ENCODE peak calls at places on chromosomes 13 and 19, in eight cellular contexts. W, H, A, O, Q, X, D and Z are unnamed samples.
A peak's percentile ranks its signal among the peaks of the same experiment; 100 is the strongest.

GRCh38 chr19:49589391-49589790 is 1.6 kb upstream of the PRR12 start:
- DNase-seq in W (no peak), H (no peak), A (no peak), O (no peak), Q (no peak), X (peak; percentile 9), D (no peak), Z (no peak)

GRCh38 chr13:28489536-28489935 is 5.4 kb downstream of the FLT1 start:
- DNase-seq in W (peak; percentile 45), H (no peak), A (no peak), O (no peak), Q (no peak), X (no peak), D (peak; percentile 55), Z (peak; percentile 54)

GRCh38 chr13:77521194-77521593 is 14.3 kb upstream of the SCEL start:
- DNase-seq in W (no peak), H (no peak), A (peak; percentile 42), O (no peak), Q (no peak), X (peak; percentile 43), D (peak; percentile 51), Z (no peak)

GRCh38 chr13:110138009-110138699 is 168.8 kb downstream of the COL4A1 start:
- DNase-seq in W (peak; percentile 79), H (no peak), A (peak; percentile 83), O (peak; percentile 88), Q (peak; percentile 40), X (peak; percentile 82), D (peak; percentile 74), Z (peak; percentile 71)

GRCh38 chr19:16066611-16067104 is 9.6 kb upstream of the TPM4 start:
- DNase-seq in W (peak; percentile 76), H (peak; percentile 45), A (no peak), O (no peak), Q (no peak), X (peak; percentile 62), D (peak; percentile 86), Z (peak; percentile 80)

GRCh38 chr19:21092107-21092506 is 10.1 kb downstream of the ZNF714 start:
- DNase-seq in W (peak; percentile 14), H (no peak), A (peak; percentile 12), O (no peak), Q (no peak), X (no peak), D (no peak), Z (peak; percentile 54)

GRCh38 chr19:7145494-7145893 is 76.0 kb downstream of the ZNF557 start:
- DNase-seq in W (no peak), H (no peak), A (no peak), O (no peak), Q (no peak), X (no peak), D (no peak), Z (no peak)

GRCh38 chr13:47831265-47831664 is 169.8 kb downstream of the SUCLA2 start:
- DNase-seq in W (peak; percentile 23), H (no peak), A (no peak), O (no peak), Q (no peak), X (peak; percentile 37), D (no peak), Z (peak; percentile 61)

GRCh38 chr13:106276876-106277275 is 258.6 kb downstream of the EFNB2 start:
- DNase-seq in W (peak; percentile 32), H (no peak), A (peak; percentile 58), O (no peak), Q (no peak), X (peak; percentile 72), D (no peak), Z (no peak)

GRCh38 chr13:50626031-50626643 is 217.4 kb downstream of the DLEU7 start:
- DNase-seq in W (no peak), H (no peak), A (peak; percentile 61), O (no peak), Q (no peak), X (peak; percentile 51), D (no peak), Z (peak; percentile 90)

GRCh38 chr13:33263484-33263883 is 22.1 kb downstream of the STARD13 start:
- DNase-seq in W (no peak), H (no peak), A (no peak), O (no peak), Q (no peak), X (no peak), D (no peak), Z (no peak)

GRCh38 chr13:23558675-23559536 is 11.3 kb upstream of the TNFRSF19 start:
- DNase-seq in W (peak; percentile 92), H (no peak), A (peak; percentile 92), O (no peak), Q (peak; percentile 60), X (peak; percentile 97), D (peak; percentile 69), Z (peak; percentile 98)

GRCh38 chr13:113956571-113956970 is 17.3 kb downstream of the C13orf46 start:
- DNase-seq in W (no peak), H (no peak), A (no peak), O (no peak), Q (no peak), X (no peak), D (no peak), Z (no peak)

GRCh38 chr13:102452831-102453230 is 51.0 kb upstream of the FGF14 start:
- DNase-seq in W (peak; percentile 16), H (no peak), A (no peak), O (no peak), Q (no peak), X (peak; percentile 9), D (no peak), Z (no peak)

DNA sequence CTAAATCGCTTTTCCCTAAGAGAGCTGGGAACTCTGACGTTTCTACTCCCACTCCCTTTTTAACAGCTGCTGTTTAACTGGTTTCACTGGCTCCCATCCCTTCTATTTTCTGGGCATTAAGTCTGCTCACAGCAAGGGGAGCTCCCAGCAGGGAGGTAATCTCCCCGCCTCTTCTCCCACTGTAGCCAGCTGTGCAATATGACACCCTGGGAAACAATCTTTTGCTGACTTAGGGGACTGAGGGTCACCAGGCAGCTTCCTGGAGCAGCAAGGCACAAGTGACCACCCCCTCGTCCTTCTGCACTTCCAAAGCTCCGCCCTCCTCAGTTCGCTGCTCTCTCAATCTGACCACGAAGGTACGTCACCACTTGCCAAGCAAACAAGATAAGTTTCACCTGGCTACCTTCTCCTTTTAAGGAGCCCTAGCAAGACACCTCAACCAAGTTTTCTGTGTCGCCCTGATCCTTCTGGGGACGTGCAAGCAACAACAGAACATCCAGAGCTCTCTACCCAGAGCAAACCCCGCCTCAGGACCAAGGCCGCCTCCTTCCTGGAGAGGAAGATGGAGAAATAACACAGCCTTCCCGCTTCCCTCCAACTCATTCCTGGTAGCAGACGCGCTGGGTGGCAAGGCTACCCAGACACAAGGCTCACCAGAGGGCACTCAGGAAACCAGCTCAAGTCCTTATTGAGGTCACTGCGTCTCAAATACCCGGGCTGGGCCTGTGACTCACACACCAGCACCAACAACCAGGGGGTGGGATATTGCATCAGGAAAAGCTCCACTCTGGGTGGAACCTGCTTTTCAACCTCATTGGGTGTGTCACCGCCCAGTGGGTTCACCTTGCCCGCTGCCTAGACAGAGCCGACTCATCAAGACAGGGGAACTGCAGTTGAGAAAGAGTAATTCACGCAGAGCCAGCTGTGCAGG is 92.4 kb downstream of the STK24 start:
- DNase-seq in W (peak; percentile 95), H (peak; percentile 31), A (peak; percentile 97), O (peak; percentile 93), Q (peak; percentile 89), X (peak; percentile 99), D (peak; percentile 96), Z (peak; percentile 91)
- TF ChIP-seq CTCF in W (no peak), H (peak; percentile 10), A (no peak), O (no peak), Q (no peak), X (peak; percentile 32), D (no peak), Z (no peak)

GRCh38 chr19:40423227-40423566 is 2.6 kb downstream of the SERTAD1 start:
- DNase-seq in W (no peak), H (no peak), A (no peak), O (no peak), Q (no peak), X (no peak), D (no peak), Z (no peak)

GRCh38 chr19:40422428-40423226 is 3.2 kb downstream of the SERTAD1 start:
- DNase-seq in W (no peak), H (no peak), A (no peak), O (no peak), Q (no peak), X (no peak), D (no peak), Z (no peak)

GRCh38 chr19:40424637-40425449 is 949 bp downstream of the SERTAD1 start:
- DNase-seq in W (peak; percentile 13), H (no peak), A (peak; percentile 24), O (peak; percentile 81), Q (no peak), X (no peak), D (peak; percentile 32), Z (peak; percentile 42)

GRCh38 chr19:40425450-40426287 is at the start of gene SERTAD1:
- DNase-seq in W (peak; percentile 99), H (peak; percentile 100), A (peak; percentile 100), O (peak; percentile 100), Q (peak; percentile 100), X (peak; percentile 99), D (peak; percentile 99), Z (peak; percentile 99)

GRCh38 chr19:40423938-40424337 is 1.9 kb downstream of the SERTAD1 start:
- DNase-seq in W (no peak), H (no peak), A (no peak), O (no peak), Q (no peak), X (no peak), D (no peak), Z (no peak)
- H3K4me3 ChIP-seq in W (peak overlapping the region; percentile 8), H (no peak overlapping the region), A (peak overlapping the region; percentile 71), O (peak overlapping the region; percentile 96), Q (no peak overlapping the region), X (peak overlapping the region; percentile 83), D (peak overlapping the region; percentile 4), Z (peak overlapping the region; percentile 94)

GRCh38 chr13:90461398-90461797 is 886.1 kb upstream of the MIR17HG start:
- DNase-seq in W (no peak), H (no peak), A (no peak), O (no peak), Q (no peak), X (no peak), D (no peak), Z (no peak)

GRCh38 chr13:90454002-90454636 is 893.4 kb upstream of the MIR17HG start:
- DNase-seq in W (no peak), H (no peak), A (no peak), O (no peak), Q (no peak), X (peak; percentile 8), D (no peak), Z (no peak)

GRCh38 chr13:90453342-90453741 is 894.1 kb upstream of the MIR17HG start:
- DNase-seq in W (no peak), H (no peak), A (no peak), O (no peak), Q (no peak), X (no peak), D (no peak), Z (no peak)

DNA sequence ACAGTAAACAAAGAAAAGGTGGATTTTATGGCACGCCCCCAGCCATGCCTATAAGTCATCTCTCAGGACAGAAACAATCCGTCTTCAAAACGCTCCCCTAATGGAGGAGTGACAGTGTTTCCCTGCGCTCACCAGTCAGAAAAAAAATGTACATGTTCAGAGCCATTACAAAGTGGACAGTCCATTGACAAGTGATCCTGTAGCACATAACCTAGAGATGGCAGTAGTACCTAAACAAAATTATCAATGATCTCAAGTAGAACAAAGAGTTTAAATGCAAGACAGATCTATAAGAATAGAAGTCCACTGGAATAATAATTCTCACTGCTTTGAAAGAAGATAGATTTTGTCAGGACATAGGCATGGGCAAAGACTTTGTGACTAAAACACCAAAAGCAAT is 891.6 kb upstream of the MIR17HG start:
- DNase-seq in W (no peak), H (no peak), A (no peak), O (no peak), Q (no peak), X (no peak), D (no peak), Z (peak; percentile 16)
- TF ChIP-seq CTCF in W (no peak), H (no peak), A (no peak), O (no peak), Q (no peak), X (no peak), D (no peak), Z (no peak)

GRCh38 chr13:21079761-21080730 is 18.7 kb upstream of the LATS2 start:
- DNase-seq in W (peak; percentile 93), H (no peak), A (peak; percentile 88), O (no peak), Q (no peak), X (peak; percentile 64), D (peak; percentile 96), Z (peak; percentile 92)
- H3K4me3 ChIP-seq in W (peak overlapping the region; percentile 46), H (no peak overlapping the region), A (peak overlapping the region; percentile 19), O (peak overlapping the region; percentile 65), Q (no peak overlapping the region), X (no peak overlapping the region), D (peak overlapping the region; percentile 11), Z (peak overlapping the region; percentile 37)